ENCODE peak calls at places on chromosomes 7 and 10, in five cellular contexts. One of them, this sample, is unnamed.

GRCh38 chr7:150569245-150569644 is 2.1 kb downstream of the GIMAP4 start:
- DNase-seq in GM23338: no peak
- DNase-seq in A549: no peak
- DNase-seq in GM12878: no peak
- DNase-seq in HepG2: no peak
- DNase-seq in this sample: no peak

GRCh38 chr10:74083304-74083703 is 67.3 kb downstream of the AP3M1 start:
- DNase-seq in HepG2: no peak
- DNase-seq in A549: no peak
- DNase-seq in GM23338: no peak
- DNase-seq in GM12878: no peak
- DNase-seq in this sample: no peak

GRCh38 chr7:25124485-25125136 is 449 bp downstream of the CYCS start:
- DNase-seq in A549: no peak
- DNase-seq in GM23338: no peak
- DNase-seq in HepG2: no peak
- DNase-seq in GM12878: no peak
- DNase-seq in this sample: no peak

GRCh38 chr7:21256310-21256877 is 171.5 kb upstream of the SP4 start:
- DNase-seq in HepG2: peak
- DNase-seq in A549: peak
- DNase-seq in GM23338: peak
- DNase-seq in GM12878: no peak
- DNase-seq in this sample: peak

GRCh38 chr10:126454045-126454751 is 65.9 kb upstream of the ADAM12 start:
- DNase-seq in HepG2: no peak
- DNase-seq in A549: no peak
- DNase-seq in GM12878: no peak
- DNase-seq in GM23338: no peak
- DNase-seq in this sample: no peak

GRCh38 chr10:24680647-24681475 is 42.8 kb downstream of the ARHGAP21 start:
- DNase-seq in A549: no peak
- DNase-seq in GM12878: no peak
- DNase-seq in GM23338: no peak
- DNase-seq in HepG2: peak
- DNase-seq in this sample: no peak

GRCh38 chr10:76248781-76249180 is 817.4 kb downstream of the LRMDA start:
- DNase-seq in GM23338: no peak
- DNase-seq in A549: no peak
- DNase-seq in GM12878: no peak
- DNase-seq in HepG2: no peak
- DNase-seq in this sample: no peak

GRCh38 chr7:81064446-81064845 is 145.6 kb upstream of the SEMA3C start:
- DNase-seq in GM23338: no peak
- DNase-seq in GM12878: no peak
- DNase-seq in A549: no peak
- DNase-seq in HepG2: no peak
- DNase-seq in this sample: no peak

GRCh38 chr10:70974351-70974901 is 86.1 kb upstream of the PCBD1 start:
- DNase-seq in A549: peak
- DNase-seq in GM12878: no peak
- DNase-seq in GM23338: no peak
- DNase-seq in HepG2: no peak
- DNase-seq in this sample: no peak

GRCh38 chr7:16261654-16262053 is 159.7 kb downstream of the CRPPA start:
- DNase-seq in GM23338: no peak
- DNase-seq in A549: no peak
- DNase-seq in GM12878: no peak
- DNase-seq in HepG2: no peak
- DNase-seq in this sample: no peak

GRCh38 chr7:27547401-27547800 is 115.3 kb downstream of the HIBADH start:
- DNase-seq in A549: no peak
- DNase-seq in GM12878: no peak
- DNase-seq in HepG2: no peak
- DNase-seq in GM23338: peak
- DNase-seq in this sample: no peak

GRCh38 chr7:85469446-85469970 is 282.7 kb upstream of the SEMA3D start:
- DNase-seq in GM23338: no peak
- DNase-seq in GM12878: no peak
- DNase-seq in HepG2: no peak
- DNase-seq in A549: no peak
- DNase-seq in this sample: no peak

GRCh38 chr7:32204361-32205018 is 134.3 kb upstream of the PDE1C start:
- DNase-seq in GM23338: peak
- DNase-seq in HepG2: peak
- DNase-seq in A549: peak
- DNase-seq in GM12878: peak
- DNase-seq in this sample: peak

GRCh38 chr7:15906436-15906835 is 220.0 kb upstream of the MEOX2 start:
- DNase-seq in GM23338: no peak
- DNase-seq in A549: no peak
- DNase-seq in GM12878: no peak
- DNase-seq in HepG2: no peak
- DNase-seq in this sample: no peak

GRCh38 chr10:119316729-119317097 is 109.3 kb downstream of the GRK5 start:
- DNase-seq in HepG2: peak
- DNase-seq in GM23338: no peak
- DNase-seq in GM12878: no peak
- DNase-seq in A549: peak
- DNase-seq in this sample: peak

GRCh38 chr7:1965579-1966294 is 267.0 kb downstream of the MAD1L1 start:
- DNase-seq in A549: no peak
- DNase-seq in GM12878: no peak
- DNase-seq in GM23338: no peak
- DNase-seq in HepG2: no peak
- DNase-seq in this sample: no peak
- TF ChIP-seq REST in A549: no peak
- TF ChIP-seq REST in GM12878: no peak
- TF ChIP-seq REST in GM23338: no peak
- TF ChIP-seq REST in HepG2: no peak
- TF ChIP-seq REST in this sample: no peak

DNA sequence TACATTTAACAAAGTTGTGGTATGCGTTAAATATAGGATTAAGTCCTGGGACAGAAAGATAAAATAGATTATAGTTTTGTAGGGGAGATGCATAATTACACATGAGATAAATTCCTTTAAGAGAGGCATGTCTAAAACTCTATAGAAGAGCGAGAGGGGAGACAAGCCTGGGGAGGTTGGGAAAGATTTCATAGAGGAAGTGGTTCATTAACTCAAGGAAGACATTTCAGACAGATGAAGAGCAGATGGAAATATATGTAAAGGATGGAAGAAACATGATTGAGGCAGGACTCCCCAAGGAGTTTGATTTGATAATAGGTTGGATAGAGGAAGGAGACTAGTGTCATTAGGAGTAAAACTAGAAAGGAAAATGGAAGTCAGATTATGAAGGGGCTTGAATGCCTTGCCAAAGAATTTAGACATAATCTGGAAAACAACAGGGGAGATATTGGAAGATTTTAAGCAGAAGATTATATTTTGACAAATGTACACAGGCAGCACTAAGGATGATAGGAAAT is 96.1 kb downstream of the PHTF2 start:
- DNase-seq in GM23338: no peak
- DNase-seq in GM12878: no peak
- DNase-seq in HepG2: no peak
- DNase-seq in A549: no peak
- DNase-seq in this sample: no peak
- H3K4me2 ChIP-seq in GM23338: no peak
- H3K4me2 ChIP-seq in GM12878: no peak
- H3K4me2 ChIP-seq in HepG2: no peak
- H3K4me2 ChIP-seq in A549: no peak
- H3K4me2 ChIP-seq in this sample: no peak

GRCh38 chr10:14661818-14662217 is 112.9 kb downstream of the FAM107B start:
- DNase-seq in HepG2: no peak
- DNase-seq in A549: no peak
- DNase-seq in GM23338: no peak
- DNase-seq in GM12878: no peak
- DNase-seq in this sample: no peak

GRCh38 chr10:14656052-14656451 is 118.6 kb downstream of the FAM107B start:
- DNase-seq in GM23338: peak
- DNase-seq in A549: no peak
- DNase-seq in HepG2: no peak
- DNase-seq in GM12878: no peak
- DNase-seq in this sample: no peak

GRCh38 chr10:14660872-14661271 is 113.8 kb downstream of the FAM107B start:
- DNase-seq in HepG2: no peak
- DNase-seq in A549: no peak
- DNase-seq in GM12878: no peak
- DNase-seq in GM23338: no peak
- DNase-seq in this sample: no peak

GRCh38 chr10:14658331-14659122 is 116.2 kb downstream of the FAM107B start:
- DNase-seq in GM12878: peak
- DNase-seq in HepG2: no peak
- DNase-seq in A549: peak
- DNase-seq in GM23338: no peak
- DNase-seq in this sample: peak

GRCh38 chr10:14659626-14660196 is 115.0 kb downstream of the FAM107B start:
- DNase-seq in GM23338: no peak
- DNase-seq in HepG2: no peak
- DNase-seq in GM12878: peak
- DNase-seq in A549: no peak
- DNase-seq in this sample: no peak
- TF ChIP-seq REST in GM23338: no peak
- TF ChIP-seq REST in HepG2: no peak
- TF ChIP-seq REST in GM12878: no peak
- TF ChIP-seq REST in A549: no peak
- TF ChIP-seq REST in this sample: no peak

GRCh38 chr10:117334921-117335320 is 40.3 kb downstream of the PDZD8 start:
- DNase-seq in GM12878: no peak
- DNase-seq in HepG2: no peak
- DNase-seq in A549: no peak
- DNase-seq in GM23338: no peak
- DNase-seq in this sample: no peak

GRCh38 chr10:117341061-117341460 is 34.2 kb downstream of the PDZD8 start:
- DNase-seq in A549: no peak
- DNase-seq in GM23338: no peak
- DNase-seq in HepG2: no peak
- DNase-seq in GM12878: no peak
- DNase-seq in this sample: no peak

GRCh38 chr10:117339569-117339968 is 35.7 kb downstream of the PDZD8 start:
- DNase-seq in HepG2: no peak
- DNase-seq in GM12878: no peak
- DNase-seq in GM23338: no peak
- DNase-seq in A549: no peak
- DNase-seq in this sample: no peak

GRCh38 chr10:117342638-117343037 is 32.6 kb downstream of the PDZD8 start:
- DNase-seq in HepG2: no peak
- DNase-seq in GM12878: no peak
- DNase-seq in GM23338: no peak
- DNase-seq in A549: no peak
- DNase-seq in this sample: no peak

GRCh38 chr10:117339979-117340378 is 35.3 kb downstream of the PDZD8 start:
- DNase-seq in GM23338: no peak
- DNase-seq in GM12878: no peak
- DNase-seq in HepG2: no peak
- DNase-seq in A549: no peak
- DNase-seq in this sample: no peak
- H3K4me2 ChIP-seq in GM23338: peak
- H3K4me2 ChIP-seq in GM12878: no peak
- H3K4me2 ChIP-seq in HepG2: no peak
- H3K4me2 ChIP-seq in A549: peak
- H3K4me2 ChIP-seq in this sample: no peak

DNA sequence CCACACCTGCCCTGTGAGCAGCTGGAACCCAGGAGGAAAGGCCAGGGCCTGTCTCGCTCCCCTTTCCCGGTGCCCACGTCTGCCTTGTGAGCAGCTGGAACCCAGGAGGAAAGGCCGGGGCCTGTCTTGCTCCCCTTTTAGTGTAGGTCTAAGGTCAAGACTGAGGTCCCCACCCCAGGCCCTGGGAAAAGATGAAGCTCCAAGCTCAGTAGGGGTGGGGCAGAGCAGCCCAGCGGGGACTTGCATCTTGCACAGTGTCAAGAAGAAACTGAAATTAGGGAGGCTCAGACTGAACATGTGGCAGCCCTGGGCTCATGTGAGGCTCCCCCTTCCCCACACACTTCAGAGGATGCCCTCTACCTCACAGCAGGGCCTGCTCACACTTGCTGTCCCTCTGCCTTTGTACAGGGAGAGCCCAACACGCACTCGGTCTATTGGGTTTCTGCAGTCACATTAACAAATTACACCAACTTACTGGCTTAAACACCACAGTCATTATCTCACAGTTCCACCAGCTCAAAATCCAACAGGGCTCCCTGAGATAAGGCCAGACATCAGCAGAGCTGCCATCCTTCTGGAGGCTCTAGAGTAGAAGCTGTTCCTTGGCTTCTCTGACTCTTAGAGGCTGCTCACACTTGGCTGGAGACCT is 12.4 kb downstream of the POLL start:
- DNase-seq in GM23338: no peak
- DNase-seq in A549: no peak
- DNase-seq in HepG2: no peak
- DNase-seq in GM12878: no peak
- DNase-seq in this sample: no peak
- TF ChIP-seq REST in GM23338: no peak
- TF ChIP-seq REST in A549: no peak
- TF ChIP-seq REST in HepG2: no peak
- TF ChIP-seq REST in GM12878: no peak
- TF ChIP-seq REST in this sample: no peak

GRCh38 chr7:76293407-76293901 is 9.0 kb upstream of the HSPB1 start:
- DNase-seq in HepG2: no peak
- DNase-seq in GM12878: no peak
- DNase-seq in GM23338: no peak
- DNase-seq in A549: no peak
- DNase-seq in this sample: no peak
- H3K4me2 ChIP-seq in HepG2: peak
- H3K4me2 ChIP-seq in GM12878: no peak
- H3K4me2 ChIP-seq in GM23338: no peak
- H3K4me2 ChIP-seq in A549: peak
- H3K4me2 ChIP-seq in this sample: peak

This sample was measured in HCT116.